ENCODE peak calls at places on chromosomes 5 and 9, in eight cellular contexts. One of them, this sample, is unnamed.

GRCh38 chr5:39005566-39006232 is 68.5 kb downstream of the RICTOR start:
- DNase-seq in SW 1271: peak; percentile 16
- DNase-seq in IMR-90: peak; percentile 22
- DNase-seq in stromal cell of bone marrow: no peak
- DNase-seq in stimulated activated CD4-positive, alpha-beta T cell treated with anti-CD3 and anti-CD28 coated beads, Interleukin-2, amount 100 ng/mL, for 48 hours: no peak
- DNase-seq in kidney glomerular epithelial cell: no peak
- DNase-seq in HAP-1: no peak
- DNase-seq in 8988T: no peak
- DNase-seq in this sample: no peak

GRCh38 chr5:17182494-17182893 is 34.9 kb upstream of the BASP1 start:
- DNase-seq in stimulated activated CD4-positive, alpha-beta T cell treated with anti-CD3 and anti-CD28 coated beads, Interleukin-2, amount 100 ng/mL, for 48 hours: no peak
- DNase-seq in IMR-90: peak; percentile 71
- DNase-seq in kidney glomerular epithelial cell: no peak
- DNase-seq in stromal cell of bone marrow: no peak
- DNase-seq in 8988T: no peak
- DNase-seq in HAP-1: no peak
- DNase-seq in SW 1271: no peak
- DNase-seq in this sample: no peak

GRCh38 chr5:138974227-138975063 is 99.3 kb upstream of the LRRTM2 start:
- DNase-seq in kidney glomerular epithelial cell: no peak
- DNase-seq in SW 1271: no peak
- DNase-seq in HAP-1: peak; percentile 97
- DNase-seq in stimulated activated CD4-positive, alpha-beta T cell treated with anti-CD3 and anti-CD28 coated beads, Interleukin-2, amount 100 ng/mL, for 48 hours: no peak
- DNase-seq in IMR-90: peak; percentile 13
- DNase-seq in stromal cell of bone marrow: no peak
- DNase-seq in 8988T: no peak
- DNase-seq in this sample: no peak

GRCh38 chr5:157388148-157388547 is 71.9 kb upstream of the NIPAL4 start:
- DNase-seq in stromal cell of bone marrow: no peak
- DNase-seq in HAP-1: no peak
- DNase-seq in IMR-90: peak; percentile 24
- DNase-seq in kidney glomerular epithelial cell: peak; percentile 46
- DNase-seq in stimulated activated CD4-positive, alpha-beta T cell treated with anti-CD3 and anti-CD28 coated beads, Interleukin-2, amount 100 ng/mL, for 48 hours: no peak
- DNase-seq in 8988T: no peak
- DNase-seq in SW 1271: no peak
- DNase-seq in this sample: no peak

GRCh38 chr5:126561908-126562307 is 33.1 kb downstream of the ALDH7A1 start:
- DNase-seq in IMR-90: peak; percentile 22
- DNase-seq in stromal cell of bone marrow: no peak
- DNase-seq in stimulated activated CD4-positive, alpha-beta T cell treated with anti-CD3 and anti-CD28 coated beads, Interleukin-2, amount 100 ng/mL, for 48 hours: no peak
- DNase-seq in SW 1271: no peak
- DNase-seq in kidney glomerular epithelial cell: no peak
- DNase-seq in HAP-1: no peak
- DNase-seq in 8988T: no peak
- DNase-seq in this sample: no peak

GRCh38 chr5:31412324-31412723 is 119.6 kb downstream of the DROSHA start:
- DNase-seq in SW 1271: no peak
- DNase-seq in kidney glomerular epithelial cell: no peak
- DNase-seq in 8988T: no peak
- DNase-seq in HAP-1: no peak
- DNase-seq in IMR-90: no peak
- DNase-seq in stimulated activated CD4-positive, alpha-beta T cell treated with anti-CD3 and anti-CD28 coated beads, Interleukin-2, amount 100 ng/mL, for 48 hours: no peak
- DNase-seq in stromal cell of bone marrow: no peak
- DNase-seq in this sample: no peak

GRCh38 chr5:68795190-68795589 is 298.6 kb upstream of the SLC30A5 start:
- DNase-seq in SW 1271: no peak
- DNase-seq in IMR-90: no peak
- DNase-seq in stimulated activated CD4-positive, alpha-beta T cell treated with anti-CD3 and anti-CD28 coated beads, Interleukin-2, amount 100 ng/mL, for 48 hours: no peak
- DNase-seq in stromal cell of bone marrow: no peak
- DNase-seq in HAP-1: no peak
- DNase-seq in 8988T: no peak
- DNase-seq in kidney glomerular epithelial cell: no peak
- DNase-seq in this sample: no peak

GRCh38 chr9:34185778-34186551 is 7.1 kb downstream of the UBAP1 start:
- DNase-seq in HAP-1: no peak
- DNase-seq in kidney glomerular epithelial cell: peak; percentile 96
- DNase-seq in stromal cell of bone marrow: peak; percentile 96
- DNase-seq in stimulated activated CD4-positive, alpha-beta T cell treated with anti-CD3 and anti-CD28 coated beads, Interleukin-2, amount 100 ng/mL, for 48 hours: no peak
- DNase-seq in 8988T: no peak
- DNase-seq in IMR-90: peak; percentile 93
- DNase-seq in SW 1271: peak; percentile 65
- DNase-seq in this sample: peak; percentile 85

GRCh38 chr9:6761306-6761705 is 3.5 kb downstream of the KDM4C start:
- DNase-seq in IMR-90: no peak
- DNase-seq in stimulated activated CD4-positive, alpha-beta T cell treated with anti-CD3 and anti-CD28 coated beads, Interleukin-2, amount 100 ng/mL, for 48 hours: no peak
- DNase-seq in kidney glomerular epithelial cell: no peak
- DNase-seq in HAP-1: no peak
- DNase-seq in SW 1271: no peak
- DNase-seq in 8988T: no peak
- DNase-seq in stromal cell of bone marrow: no peak
- DNase-seq in this sample: no peak

GRCh38 chr5:16178745-16179372 is 732 bp downstream of the MARCHF11 start:
- DNase-seq in SW 1271: no peak
- DNase-seq in HAP-1: no peak
- DNase-seq in stromal cell of bone marrow: peak; percentile 10
- DNase-seq in IMR-90: peak; percentile 43
- DNase-seq in 8988T: no peak
- DNase-seq in kidney glomerular epithelial cell: peak; percentile 40
- DNase-seq in stimulated activated CD4-positive, alpha-beta T cell treated with anti-CD3 and anti-CD28 coated beads, Interleukin-2, amount 100 ng/mL, for 48 hours: peak; percentile 9
- DNase-seq in this sample: no peak

GRCh38 chr9:7178729-7179128 is 421.0 kb downstream of the KDM4C start:
- DNase-seq in stromal cell of bone marrow: no peak
- DNase-seq in IMR-90: no peak
- DNase-seq in 8988T: no peak
- DNase-seq in HAP-1: no peak
- DNase-seq in stimulated activated CD4-positive, alpha-beta T cell treated with anti-CD3 and anti-CD28 coated beads, Interleukin-2, amount 100 ng/mL, for 48 hours: no peak
- DNase-seq in kidney glomerular epithelial cell: no peak
- DNase-seq in SW 1271: no peak
- DNase-seq in this sample: no peak